ENCODE peak calls at places on chromosomes 7 and 10, in ten cellular contexts. P, S, K, N, T, J, Y, Q, E and H are unnamed samples.

GRCh38 chr7:115217373-115217772 is 295.5 kb downstream of the MDFIC start:
- DNase-seq in T (no peak), Y (no peak), P (no peak), J (no peak), N (no peak), S (no peak), K (no peak), Q (no peak), E (no peak), H (no peak)

GRCh38 chr7:39624935-39625694 is 1.7 kb downstream of the RALA start:
- DNase-seq in Q (peak), J (no peak), Y (no peak), K (no peak), E (no peak), P (peak), S (no peak), N (no peak), T (no peak), H (no peak)

GRCh38 chr10:87925570-87925969 is 62.1 kb downstream of the PTEN start:
- DNase-seq in J (no peak), Y (no peak), N (no peak), S (peak), P (peak), E (no peak), K (no peak), Q (no peak), T (no peak), H (peak)

GRCh38 chr7:38628630-38629385 is 2.4 kb downstream of the AMPH start:
- DNase-seq in Y (no peak), Q (no peak), N (no peak), T (no peak), J (no peak), S (no peak), K (no peak), E (no peak), P (no peak), H (peak)

GRCh38 chr7:18890885-18891621 is 226.4 kb downstream of the TWIST1 start:
- DNase-seq in E (no peak), Y (no peak), J (no peak), T (no peak), P (no peak), Q (peak), S (no peak), N (no peak), K (no peak), H (no peak)

GRCh38 chr7:98034044-98035035 is 44.3 kb upstream of the OCM2 start:
- DNase-seq in S (no peak), Y (no peak), E (no peak), Q (no peak), P (no peak), K (no peak), T (no peak), J (no peak), N (no peak), H (no peak)

GRCh38 chr10:2949948-2950354 is 117.4 kb upstream of the PFKP start:
- DNase-seq in S (no peak), T (peak), J (no peak), K (peak), N (peak), E (no peak), Q (peak), P (no peak), Y (peak), H (peak)

GRCh38 chr7:98110249-98111022 is 3.8 kb downstream of the LMTK2 start:
- DNase-seq in N (no peak), T (no peak), S (no peak), K (no peak), J (peak), Q (no peak), Y (no peak), E (no peak), P (no peak), H (no peak)

GRCh38 chr7:1961776-1962276 is 270.9 kb downstream of the MAD1L1 start:
- DNase-seq in E (no peak), Q (peak), T (peak), K (no peak), J (peak), N (peak), P (no peak), Y (peak), S (no peak), H (peak)

GRCh38 chr10:101062231-101063161 is 707 bp downstream of the KAZALD1 start:
- DNase-seq in N (peak), S (peak), T (peak), Q (no peak), E (peak), K (no peak), Y (peak), P (peak), J (no peak), H (no peak)

GRCh38 chr10:132210766-132211165 is 24.0 kb downstream of the DPYSL4 start:
- DNase-seq in K (no peak), Y (no peak), N (no peak), J (no peak), T (no peak), Q (no peak), S (no peak), E (no peak), P (no peak), H (no peak)

GRCh38 chr7:27739301-27739913 is 555 bp upstream of the TAX1BP1 start:
- DNase-seq in Q (no peak), J (no peak), E (no peak), T (no peak), S (no peak), N (peak), Y (no peak), P (no peak), K (peak), H (peak)

GRCh38 chr7:17660116-17660515 is 280.2 kb downstream of the SNX13 start:
- DNase-seq in S (no peak), N (no peak), K (no peak), T (no peak), Y (no peak), P (no peak), E (no peak), Q (no peak), J (peak), H (no peak)

GRCh38 chr10:129345763-129346162 is 121.3 kb upstream of the MGMT start:
- DNase-seq in J (no peak), K (no peak), Y (no peak), S (no peak), T (no peak), Q (no peak), N (no peak), P (no peak), E (no peak), H (no peak)

GRCh38 chr7:24283900-24284698 is at the start of gene NPY:
- DNase-seq in E (no peak), P (no peak), K (no peak), Y (peak), J (no peak), T (no peak), N (no peak), S (no peak), Q (no peak), H (peak)

GRCh38 chr10:79185067-79185774 is 116.5 kb downstream of the ZMIZ1 start:
- DNase-seq in T (peak), K (no peak), J (no peak), N (no peak), Q (peak), Y (no peak), S (no peak), E (no peak), P (no peak), H (no peak)

GRCh38 chr7:150975536-150976285 is 2.4 kb downstream of the KCNH2 start:
- DNase-seq in K (no peak), S (no peak), J (no peak), T (no peak), Q (no peak), P (no peak), N (no peak), E (peak), Y (no peak), H (no peak)

GRCh38 chr7:131586259-131586658 is 29.8 kb upstream of the PODXL start:
- DNase-seq in J (no peak), P (no peak), Q (no peak), Y (no peak), T (no peak), S (no peak), N (no peak), K (no peak), E (no peak), H (peak)